ENCODE peak calls at places on chromosomes 16 and 17, in seven cellular contexts. F is KG1; L is CD4-positive, alpha-beta memory T cell; G is iPS-NIHi11; V is NT2/D1; P is GM13976; E is left kidney. S is an unnamed sample.

GRCh38 chr16:89064606-89065444 is 28.8 kb upstream of the ACSF3 start:
- DNase-seq in F (no peak), L (peak; percentile 15), G (no peak), V (no peak), P (peak; percentile 63), E (no peak), S (no peak)

GRCh38 chr17:76135810-76136188 is 5.2 kb downstream of the FOXJ1 start:
- DNase-seq in F (no peak), L (no peak), G (no peak), V (no peak), P (no peak), E (no peak), S (no peak)

GRCh38 chr17:31654936-31655335 is 204.1 kb downstream of the COPRS start:
- DNase-seq in F (no peak), L (no peak), G (no peak), V (no peak), P (no peak), E (no peak), S (no peak)

GRCh38 chr17:45098869-45099616 is 33.3 kb downstream of the PLCD3 start:
- DNase-seq in F (peak; percentile 45), L (peak; percentile 76), G (peak; percentile 97), V (peak; percentile 71), P (peak; percentile 90), E (peak; percentile 95), S (peak; percentile 59)

GRCh38 chr17:337866-338265 is 14.7 kb downstream of the RPH3AL start:
- DNase-seq in F (no peak), L (no peak), G (no peak), V (no peak), P (no peak), E (no peak), S (no peak)

GRCh38 chr16:23575834-23576233 is 18.3 kb downstream of the UBFD1 start:
- DNase-seq in F (no peak), L (no peak), G (no peak), V (no peak), P (no peak), E (no peak), S (no peak)

GRCh38 chr16:58563235-58563634 is 47.9 kb downstream of the SETD6 start:
- DNase-seq in F (no peak), L (no peak), G (no peak), V (no peak), P (no peak), E (no peak), S (no peak)

GRCh38 chr17:51869387-51869786 is 289.1 kb downstream of the CA10 start:
- DNase-seq in F (peak; percentile 12), L (no peak), G (peak; percentile 41), V (peak; percentile 44), P (peak; percentile 6), E (peak; percentile 81), S (no peak)

GRCh38 chr16:57178793-57179212 is 7.0 kb downstream of the PSME3IP1 start:
- DNase-seq in F (no peak), L (no peak), G (peak; percentile 24), V (no peak), P (no peak), E (no peak), S (no peak)

S was measured in NCI-H1092 treated with DMSO at 0.1 percent for 48 hours.